ENCODE peak calls at places on chromosomes 13 and 19, in ten cellular contexts. C is AG04450; Y is lower leg skin; K is NCI-H460; D is CD4-positive, CD25-positive, alpha-beta regulatory T cell; F is T-helper 2 cell treated with Interferon-gamma antibody and Interleukin-4, amounts not matched to agents 5 μg/mL and 100 μg/mL, for 36 hours; B is kidney; G is C1 segment of cervical spinal cord; U is Peyer's patch; Q is PC-3. H is an unnamed sample.
A peak's percentile ranks its signal among the peaks of the same experiment; 100 is the strongest.

GRCh38 chr13:111270126-111270525 is 50.3 kb upstream of the TEX29 start:
- DNase-seq in C (no peak), Y (no peak), K (no peak), D (no peak), F (no peak), B (no peak), G (no peak), U (no peak), Q (no peak), H (peak; percentile 28)

GRCh38 chr13:114282143-114282685 is 813 bp downstream of the UPF3A start:
- DNase-seq in C (no peak), Y (peak; percentile 88), K (peak; percentile 37), D (peak; percentile 23), F (peak; percentile 35), B (peak; percentile 84), G (peak; percentile 57), U (peak; percentile 27), Q (peak; percentile 54), H (peak; percentile 16)

GRCh38 chr13:39148513-39148961 is 110.3 kb downstream of the NHLRC3 start:
- DNase-seq in C (no peak), Y (no peak), K (no peak), D (no peak), F (peak; percentile 22), B (no peak), G (no peak), U (no peak), Q (no peak), H (peak; percentile 48)

GRCh38 chr19:11530432-11530831 is 1.5 kb upstream of the ECSIT start:
- DNase-seq in C (peak; percentile 41), Y (peak; percentile 88), K (peak; percentile 95), D (no peak), F (peak; percentile 59), B (peak; percentile 89), G (peak; percentile 78), U (peak; percentile 28), Q (peak; percentile 84), H (peak; percentile 71)

GRCh38 chr19:41307954-41308449 is 2.0 kb upstream of the CCDC97 start:
- DNase-seq in C (no peak), Y (no peak), K (no peak), D (no peak), F (no peak), B (no peak), G (no peak), U (no peak), Q (no peak), H (no peak)

GRCh38 chr13:113351514-113352026 is 12.4 kb downstream of the GRTP1 start:
- DNase-seq in C (no peak), Y (no peak), K (no peak), D (no peak), F (no peak), B (no peak), G (no peak), U (no peak), Q (no peak), H (peak; percentile 17)

GRCh38 chr19:48493718-48494515 is 17.7 kb downstream of the LMTK3 start:
- DNase-seq in C (no peak), Y (no peak), K (no peak), D (no peak), F (no peak), B (peak; percentile 85), G (no peak), U (no peak), Q (no peak), H (no peak)

GRCh38 chr13:94292323-94292640 is 187.2 kb downstream of the DCT start:
- DNase-seq in C (no peak), Y (no peak), K (no peak), D (no peak), F (no peak), B (no peak), G (no peak), U (no peak), Q (no peak), H (no peak)

GRCh38 chr19:12647490-12648071 is 19.0 kb downstream of the MAN2B1 start:
- DNase-seq in C (no peak), Y (no peak), K (no peak), D (no peak), F (no peak), B (peak; percentile 93), G (peak; percentile 5), U (peak; percentile 34), Q (no peak), H (peak; percentile 35)

GRCh38 chr19:39428309-39429112 is 7.2 kb downstream of the RPS16 start:
- DNase-seq in C (peak; percentile 85), Y (no peak), K (no peak), D (no peak), F (no peak), B (peak; percentile 93), G (no peak), U (no peak), Q (no peak), H (peak; percentile 95)

GRCh38 chr19:30224689-30225606 is 147.2 kb upstream of the ZNF536 start:
- DNase-seq in C (no peak), Y (no peak), K (no peak), D (no peak), F (no peak), B (no peak), G (peak; percentile 36), U (no peak), Q (no peak), H (no peak)

GRCh38 chr13:70339738-70340137 is 231.5 kb upstream of the KLHL1 start:
- DNase-seq in C (no peak), Y (no peak), K (peak; percentile 13), D (no peak), F (no peak), B (no peak), G (no peak), U (no peak), Q (peak; percentile 57), H (no peak)

GRCh38 chr13:41465215-41465907 is 8.0 kb downstream of the RGCC start:
- DNase-seq in C (peak; percentile 53), Y (no peak), K (no peak), D (peak; percentile 80), F (peak; percentile 90), B (peak; percentile 84), G (no peak), U (peak; percentile 92), Q (peak; percentile 47), H (peak; percentile 91)

GRCh38 chr19:36128392-36128736 is 11.5 kb upstream of the CAPNS1 start:
- DNase-seq in C (no peak), Y (no peak), K (no peak), D (no peak), F (no peak), B (no peak), G (no peak), U (no peak), Q (no peak), H (no peak)

GRCh38 chr19:50817941-50818858 is 5.4 kb downstream of the KLK1 start:
- DNase-seq in C (no peak), Y (no peak), K (peak; percentile 54), D (peak; percentile 49), F (peak; percentile 73), B (no peak), G (no peak), U (peak; percentile 86), Q (peak; percentile 59), H (peak; percentile 72)

GRCh38 chr13:24734951-24735350 is 29.0 kb upstream of the RNF17 start:
- DNase-seq in C (no peak), Y (no peak), K (no peak), D (no peak), F (no peak), B (no peak), G (no peak), U (peak; percentile 2), Q (no peak), H (no peak)

GRCh38 chr13:43143591-43143990 is 120.2 kb downstream of the DNAJC15 start:
- DNase-seq in C (no peak), Y (no peak), K (no peak), D (no peak), F (no peak), B (no peak), G (no peak), U (no peak), Q (peak; percentile 61), H (no peak)

GRCh38 chr19:55927991-55928390 is 4.1 kb downstream of the NLRP13 start:
- DNase-seq in C (no peak), Y (peak; percentile 31), K (no peak), D (no peak), F (no peak), B (no peak), G (no peak), U (no peak), Q (no peak), H (no peak)

GRCh38 chr13:23628765-23629565 is 58.8 kb downstream of the TNFRSF19 start:
- DNase-seq in C (no peak), Y (no peak), K (no peak), D (no peak), F (no peak), B (no peak), G (no peak), U (no peak), Q (no peak), H (no peak)

GRCh38 chr13:97289514-97290298 is 67.6 kb downstream of the MBNL2 start:
- DNase-seq in C (no peak), Y (no peak), K (no peak), D (no peak), F (no peak), B (no peak), G (no peak), U (no peak), Q (peak; percentile 76), H (no peak)

GRCh38 chr13:62119739-62120700 is 704.4 kb upstream of the PCDH20 start:
- DNase-seq in C (no peak), Y (no peak), K (peak; percentile 16), D (no peak), F (no peak), B (no peak), G (no peak), U (no peak), Q (peak; percentile 31), H (no peak)

GRCh38 chr19:17448190-17448967 is at the start of gene TMEM221:
- DNase-seq in C (no peak), Y (peak; percentile 92), K (no peak), D (peak; percentile 39), F (peak; percentile 39), B (no peak), G (peak; percentile 10), U (peak; percentile 53), Q (peak; percentile 54), H (peak; percentile 63)

GRCh38 chr13:110450941-110451340 is 110.6 kb downstream of the RAB20 start:
- DNase-seq in C (no peak), Y (peak; percentile 67), K (no peak), D (no peak), F (no peak), B (peak; percentile 12), G (no peak), U (no peak), Q (peak; percentile 56), H (no peak)

GRCh38 chr13:38866649-38867048 is 124.0 kb downstream of the STOML3 start:
- DNase-seq in C (no peak), Y (no peak), K (no peak), D (no peak), F (no peak), B (no peak), G (no peak), U (no peak), Q (peak; percentile 34), H (no peak)

GRCh38 chr19:17471410-17472125 is 1.2 kb downstream of the SLC27A1 start:
- DNase-seq in C (no peak), Y (no peak), K (no peak), D (no peak), F (no peak), B (no peak), G (no peak), U (no peak), Q (no peak), H (no peak)

GRCh38 chr13:65461590-65461989 is 1768.5 kb downstream of the PCDH9 start:
- DNase-seq in C (peak; percentile 24), Y (no peak), K (peak; percentile 80), D (no peak), F (no peak), B (no peak), G (no peak), U (no peak), Q (no peak), H (peak; percentile 3)

GRCh38 chr13:58573742-58574141 is 942.2 kb downstream of the PCDH17 start:
- DNase-seq in C (no peak), Y (no peak), K (no peak), D (no peak), F (no peak), B (no peak), G (no peak), U (no peak), Q (no peak), H (no peak)

GRCh38 chr13:39401091-39401647 is 201.8 kb downstream of the LHFPL6 start:
- DNase-seq in C (no peak), Y (no peak), K (no peak), D (no peak), F (no peak), B (no peak), G (no peak), U (no peak), Q (no peak), H (no peak)

H was measured in foreskin fibroblast.